ENCODE peak calls at places on chromosomes 12 and 14, in eight cellular contexts. G, R, T, Y, D, V, N and J are unnamed samples.
A peak's percentile ranks its signal among the peaks of the same experiment; 100 is the strongest.

GRCh38 chr14:39812532-39813320 is 380.5 kb upstream of the FBXO33 start:
- DNase-seq in Y (no peak), D (no peak), V (no peak), G (no peak), T (no peak), R (no peak), N (no peak), J (no peak)

GRCh38 chr14:81018245-81018644 is 62.8 kb downstream of the TSHR start:
- DNase-seq in T (no peak), G (no peak), D (no peak), R (no peak), Y (no peak), N (no peak), V (no peak), J (no peak)

GRCh38 chr12:10453144-10453543 is at the start of gene KLRC1:
- DNase-seq in Y (no peak), G (no peak), T (no peak), N (no peak), D (no peak), V (no peak), R (no peak), J (no peak)

GRCh38 chr12:106022568-106023012 is 116.2 kb downstream of the NUAK1 start:
- DNase-seq in V (no peak), T (no peak), N (no peak), D (peak; percentile 80), G (peak; percentile 14), R (no peak), Y (peak; percentile 25), J (no peak)

GRCh38 chr12:93449277-93449676 is 7.5 kb upstream of the UBE2N start:
- DNase-seq in G (no peak), V (no peak), D (no peak), R (no peak), Y (no peak), N (no peak), T (no peak), J (no peak)

GRCh38 chr14:90545966-90546751 is 149.3 kb downstream of the CALM1 start:
- DNase-seq in T (peak; percentile 53), Y (no peak), V (no peak), N (no peak), G (peak; percentile 63), D (no peak), R (no peak), J (no peak)

GRCh38 chr14:33730163-33730562 is 220.7 kb downstream of the EGLN3 start:
- DNase-seq in V (no peak), Y (no peak), G (no peak), D (no peak), N (no peak), R (no peak), T (no peak), J (no peak)

GRCh38 chr14:93977790-93978581 is 1.6 kb upstream of the ASB2 start:
- DNase-seq in N (no peak), V (no peak), Y (no peak), T (no peak), R (peak; percentile 74), D (no peak), G (no peak), J (no peak)

GRCh38 chr14:52052991-52053390 is 15.9 kb downstream of the NID2 start:
- DNase-seq in R (no peak), V (no peak), T (no peak), Y (no peak), D (peak; percentile 52), N (no peak), G (no peak), J (no peak)

GRCh38 chr12:47892819-47893218 is 12.0 kb downstream of the VDR start:
- DNase-seq in D (peak; percentile 56), G (no peak), V (no peak), R (no peak), T (no peak), Y (no peak), N (peak; percentile 67), J (no peak)

GRCh38 chr14:61511558-61511924 is 183.8 kb upstream of the HIF1A start:
- DNase-seq in Y (no peak), D (no peak), T (no peak), V (no peak), R (no peak), N (no peak), G (peak; percentile 44), J (no peak)

GRCh38 chr12:92059976-92060375 is 85.7 kb downstream of the BTG1 start:
- DNase-seq in D (peak; percentile 82), Y (no peak), N (no peak), V (no peak), G (no peak), R (no peak), T (no peak), J (no peak)

GRCh38 chr12:49541911-49542505 is 3.2 kb downstream of the KCNH3 start:
- DNase-seq in V (no peak), D (no peak), G (no peak), N (peak; percentile 83), Y (no peak), T (no peak), R (no peak), J (no peak)

GRCh38 chr12:119512772-119513497 is 80.6 kb upstream of the TMEM233 start:
- DNase-seq in V (no peak), N (no peak), T (no peak), Y (peak; percentile 9), G (no peak), D (no peak), R (no peak), J (no peak)

GRCh38 chr12:131066207-131066885 is 112.6 kb downstream of the ADGRD1 start:
- DNase-seq in G (no peak), V (peak; percentile 11), T (no peak), Y (no peak), D (no peak), N (peak; percentile 80), R (no peak), J (no peak)

GRCh38 chr12:102950950-102951490 is 6.5 kb upstream of the ASCL1 start:
- DNase-seq in R (no peak), N (no peak), V (no peak), T (no peak), G (no peak), D (no peak), Y (no peak), J (no peak)

GRCh38 chr14:32075636-32076277 is 1.3 kb upstream of the ARHGAP5 start:
- DNase-seq in Y (peak; percentile 34), V (no peak), D (peak; percentile 2), R (no peak), N (no peak), T (no peak), G (peak; percentile 66), J (no peak)

GRCh38 chr12:111034911-111035577 is 114.7 kb upstream of the MYL2 start:
- DNase-seq in G (no peak), D (no peak), V (no peak), T (no peak), N (no peak), R (no peak), Y (no peak), J (no peak)

GRCh38 chr12:121930862-121931261 is 12.5 kb downstream of the CFAP251 start:
- DNase-seq in N (no peak), V (no peak), D (no peak), T (no peak), G (no peak), R (no peak), Y (peak; percentile 42), J (no peak)

GRCh38 chr12:31117203-31118011 is 43.7 kb downstream of the DDX11 start:
- DNase-seq in G (no peak), N (peak; percentile 76), V (peak; percentile 53), Y (peak; percentile 12), T (peak; percentile 41), D (peak; percentile 1), R (peak; percentile 40), J (peak; percentile 10)

GRCh38 chr12:88698471-88698870 is 118.2 kb upstream of the KITLG start:
- DNase-seq in N (no peak), D (no peak), V (no peak), R (no peak), Y (no peak), T (no peak), G (no peak), J (no peak)

GRCh38 chr12:69167648-69168165 is 71.7 kb upstream of the CPSF6 start:
- DNase-seq in Y (no peak), T (no peak), V (no peak), R (no peak), N (no peak), G (no peak), D (no peak), J (no peak)
- TF ChIP-seq POLR2A in Y (no peak), T (no peak), V (no peak), R (no peak), N (no peak), G (no peak), D (no peak), J (no peak)

GRCh38 chr14:21257395-21258193 is 11.6 kb downstream of the HNRNPC start:
- DNase-seq in D (no peak), T (no peak), N (no peak), R (no peak), G (no peak), V (no peak), Y (no peak), J (no peak)
- TF ChIP-seq POLR2A in D (no peak), T (no peak), N (no peak), R (no peak), G (no peak), V (no peak), Y (peak; percentile 63), J (no peak)

DNA sequence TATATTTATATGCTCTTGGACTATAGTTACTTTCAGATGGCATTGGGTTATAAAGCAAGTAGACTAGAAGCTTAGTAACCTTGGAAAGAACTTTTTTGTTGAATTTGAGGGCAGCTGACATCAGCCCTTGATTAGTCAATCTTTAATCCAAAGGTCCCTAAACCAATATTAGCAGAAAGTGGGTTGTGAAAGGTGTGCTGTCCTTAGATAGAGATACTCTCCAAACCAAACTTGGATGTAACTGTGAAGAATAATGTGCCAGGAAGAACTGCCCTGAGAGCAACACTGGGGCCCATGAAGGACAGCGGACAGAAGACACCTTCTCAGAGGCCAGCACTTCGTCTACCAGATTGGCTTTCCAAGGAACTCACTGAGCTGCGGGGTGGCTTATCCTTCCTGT is 10.6 kb downstream of the CD163 start:
- DNase-seq in T (no peak), V (no peak), R (no peak), N (no peak), Y (peak; percentile 26), G (no peak), D (no peak), J (no peak)
- TF ChIP-seq POLR2A in T (no peak), V (no peak), R (no peak), N (no peak), Y (no peak), G (no peak), D (no peak), J (no peak)

DNA sequence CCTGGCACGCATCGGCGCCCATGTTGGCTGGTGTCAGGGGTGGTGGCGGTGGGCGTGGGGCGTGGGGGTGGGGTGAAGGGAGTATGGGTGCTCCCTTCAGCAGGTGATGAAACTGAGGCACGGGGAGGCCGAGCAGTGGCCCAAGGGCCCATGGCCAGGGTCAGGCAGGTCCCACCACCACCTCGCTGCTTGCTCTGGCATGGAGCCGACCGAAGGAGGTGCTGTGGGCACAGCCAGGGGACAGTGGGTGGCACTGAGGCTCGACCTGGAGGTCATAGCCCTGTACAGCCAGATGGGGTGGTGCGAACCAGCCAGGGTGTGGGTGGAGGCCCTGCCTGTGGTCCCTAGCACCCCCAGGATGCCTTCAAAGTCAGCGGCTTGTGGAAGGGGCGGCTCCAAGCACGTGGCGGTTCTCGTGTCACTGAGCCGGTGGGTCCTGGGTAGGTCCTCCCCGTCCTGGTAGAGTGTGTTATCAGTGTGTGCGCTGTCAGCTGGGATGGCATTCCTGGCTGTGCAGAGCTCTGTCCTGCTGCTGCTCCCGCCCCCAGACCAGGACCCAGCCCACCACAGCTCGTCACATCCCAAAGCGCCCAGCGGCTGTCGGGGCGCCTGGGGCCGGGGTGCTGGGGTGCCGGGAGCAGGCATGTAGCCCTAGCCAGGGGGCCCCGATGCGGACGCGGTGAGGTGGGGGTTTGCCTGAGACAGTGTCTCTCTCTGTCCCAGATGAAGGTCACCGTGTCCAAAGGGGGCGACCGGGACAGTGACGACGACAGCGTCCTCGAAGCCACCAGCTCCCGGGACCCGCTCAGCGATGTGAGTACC is 35.3 kb downstream of the FBRSL1 start:
- DNase-seq in T (no peak), Y (no peak), G (no peak), R (no peak), D (no peak), V (no peak), N (no peak), J (no peak)
- TF ChIP-seq POLR2A in T (no peak), Y (no peak), G (no peak), R (no peak), D (no peak), V (no peak), N (no peak), J (no peak)